ENCODE peak calls at places on chromosome 4, in six cellular contexts. X is activated CD8-positive, alpha-beta memory T cell treated with anti-CD3 and anti-CD28 coated beads for 1 hour; Z is KBM-7; Y is caudate nucleus; G is NCI-H524; H is stimulated activated CD8-positive, alpha-beta memory T cell treated with anti-CD3 and anti-CD28 coated beads, Interleukin-12 subunit alpha, Interleukin-12 subunit beta, amount 100 ng/mL, for 4 hours. I is an unnamed sample.

GRCh38 chr4:55853484-55854046 is at the start of gene EXOC1:
- DNase-seq in X (peak), Z (peak), Y (peak), G (peak), H (peak), I (peak)

GRCh38 chr4:17521595-17521994 is 6.6 kb downstream of the CLRN2 start:
- DNase-seq in X (no peak), Z (no peak), Y (no peak), G (no peak), H (no peak), I (no peak)

GRCh38 chr4:18980516-18981233 is 959.1 kb upstream of the LCORL start:
- DNase-seq in X (no peak), Z (peak), Y (no peak), G (no peak), H (no peak), I (no peak)

GRCh38 chr4:4228356-4228668 is 1.6 kb upstream of the OTOP1 start:
- DNase-seq in X (no peak), Z (no peak), Y (no peak), G (no peak), H (no peak), I (no peak)

GRCh38 chr4:138953962-138954371 is 61.6 kb upstream of the NOCT start:
- DNase-seq in X (no peak), Z (no peak), Y (no peak), G (no peak), H (no peak), I (no peak)

GRCh38 chr4:81398379-81398778 is 73.3 kb downstream of the RASGEF1B start:
- DNase-seq in X (no peak), Z (no peak), Y (no peak), G (no peak), H (no peak), I (no peak)

GRCh38 chr4:92237559-92237958 is 66.2 kb upstream of the GRID2 start:
- DNase-seq in X (no peak), Z (no peak), Y (no peak), G (no peak), H (no peak), I (no peak)

GRCh38 chr4:113052379-113052951 is 3.0 kb downstream of the ANK2 start:
- DNase-seq in X (no peak), Z (peak), Y (peak), G (no peak), H (no peak), I (no peak)

GRCh38 chr4:165834116-165834515 is 38.9 kb upstream of the TLL1 start:
- DNase-seq in X (no peak), Z (no peak), Y (no peak), G (peak), H (no peak), I (no peak)

GRCh38 chr4:70761276-70761816 is 39.6 kb downstream of the RUFY3 start:
- DNase-seq in X (no peak), Z (no peak), Y (no peak), G (no peak), H (no peak), I (no peak)

GRCh38 chr4:121717680-121718237 is 21.0 kb upstream of the ANXA5 start:
- DNase-seq in X (no peak), Z (no peak), Y (no peak), G (no peak), H (no peak), I (no peak)

GRCh38 chr4:168759959-168760527 is 250.0 kb downstream of the CBR4 start:
- DNase-seq in X (no peak), Z (no peak), Y (no peak), G (no peak), H (no peak), I (peak)

GRCh38 chr4:140315970-140316369 is 57.5 kb upstream of the SCOC start:
- DNase-seq in X (no peak), Z (no peak), Y (no peak), G (no peak), H (no peak), I (no peak)

GRCh38 chr4:48428926-48429325 is 54.2 kb upstream of the SLC10A4 start:
- DNase-seq in X (no peak), Z (no peak), Y (no peak), G (no peak), H (no peak), I (no peak)

GRCh38 chr4:174828845-174829701 is at the start of gene GLRA3:
- DNase-seq in X (no peak), Z (peak), Y (peak), G (peak), H (no peak), I (no peak)

GRCh38 chr4:21451032-21451431 is 497.5 kb downstream of the KCNIP4 start:
- DNase-seq in X (no peak), Z (no peak), Y (no peak), G (peak), H (no peak), I (no peak)

GRCh38 chr4:81913427-81913878 is 441.7 kb upstream of the RASGEF1B start:
- DNase-seq in X (peak), Z (peak), Y (no peak), G (peak), H (peak), I (peak)

GRCh38 chr4:165953181-165953580 is 80.1 kb downstream of the TLL1 start:
- DNase-seq in X (no peak), Z (no peak), Y (no peak), G (peak), H (no peak), I (no peak)

GRCh38 chr4:145557720-145558119 is 61.5 kb upstream of the MMAA start:
- DNase-seq in X (no peak), Z (peak), Y (no peak), G (peak), H (no peak), I (peak)

GRCh38 chr4:175253184-175253902 is 335.2 kb downstream of the ADAM29 start:
- DNase-seq in X (no peak), Z (no peak), Y (no peak), G (peak), H (no peak), I (no peak)

GRCh38 chr4:38034986-38035882 is 75.0 kb downstream of the PTTG2 start:
- DNase-seq in X (no peak), Z (peak), Y (no peak), G (peak), H (no peak), I (no peak)

GRCh38 chr4:169283114-169283509 is 12.4 kb upstream of the SH3RF1 start:
- DNase-seq in X (no peak), Z (no peak), Y (no peak), G (no peak), H (no peak), I (no peak)

GRCh38 chr4:85459736-85460135 is 15.2 kb upstream of the ARHGAP24 start:
- DNase-seq in X (no peak), Z (no peak), Y (no peak), G (no peak), H (no peak), I (no peak)